ENCODE peak calls at places on chromosomes 5 and 9, in six cellular contexts. K is fibroblast of mammary gland, P is HFF-Myc, Z is HFFc6, I is pancreas, D is MM.1S. B is an unnamed sample.

GRCh38 chr9:38392235-38393127 is at the start of gene ALDH1B1:
- DNase-seq in K (peak), P (peak), Z (peak), I (peak), D (peak), B (peak)

GRCh38 chr9:37156781-37157356 is 36.5 kb downstream of the ZCCHC7 start:
- DNase-seq in K (peak), P (no peak), Z (peak), I (no peak), D (peak), B (no peak)

GRCh38 chr9:29213374-29214161 is 1640.3 kb upstream of the C9orf72 start:
- DNase-seq in K (no peak), P (no peak), Z (no peak), I (peak), D (peak), B (peak)

GRCh38 chr9:81108391-81108790 is 581.0 kb downstream of the TLE1 start:
- DNase-seq in K (no peak), P (no peak), Z (no peak), I (no peak), D (no peak), B (peak)

GRCh38 chr5:74938250-74938649 is 72.1 kb upstream of the FAM169A start:
- DNase-seq in K (peak), P (no peak), Z (peak), I (no peak), D (no peak), B (peak)

GRCh38 chr5:173302546-173303155 is 25.6 kb downstream of the STC2 start:
- DNase-seq in K (peak), P (peak), Z (peak), I (no peak), D (no peak), B (peak)

GRCh38 chr5:136620016-136620419 is 254.7 kb upstream of the TRPC7 start:
- DNase-seq in K (peak), P (peak), Z (peak), I (no peak), D (no peak), B (no peak)

GRCh38 chr9:106913276-106913675 is 50.3 kb downstream of the ZNF462 start:
- DNase-seq in K (no peak), P (no peak), Z (no peak), I (no peak), D (no peak), B (no peak)

DNA sequence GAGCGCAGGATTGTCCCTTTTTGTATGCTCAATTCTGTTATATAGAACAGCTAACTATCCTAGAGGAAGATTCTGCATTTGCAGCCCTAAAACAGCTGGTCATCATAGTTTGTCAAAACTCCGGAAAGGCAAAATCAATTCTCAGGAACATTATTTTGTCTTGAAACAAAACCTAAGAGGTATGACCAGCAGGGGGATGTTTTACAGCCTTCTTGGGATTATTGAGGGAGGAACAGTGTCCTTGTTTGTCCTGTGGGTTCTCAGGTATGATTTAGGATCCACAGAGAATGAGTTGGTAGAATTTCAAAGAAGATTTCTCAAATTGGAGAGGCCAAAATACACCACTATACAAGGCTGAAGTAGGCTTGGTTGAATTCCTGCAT is 136.4 kb downstream of the ZSWIM6 start:
- DNase-seq in K (no peak), P (no peak), Z (no peak), I (no peak), D (no peak), B (no peak)
- TF ChIP-seq CTCF in K (no peak), P (peak), Z (peak), I (no peak), D (no peak), B (peak)

DNA sequence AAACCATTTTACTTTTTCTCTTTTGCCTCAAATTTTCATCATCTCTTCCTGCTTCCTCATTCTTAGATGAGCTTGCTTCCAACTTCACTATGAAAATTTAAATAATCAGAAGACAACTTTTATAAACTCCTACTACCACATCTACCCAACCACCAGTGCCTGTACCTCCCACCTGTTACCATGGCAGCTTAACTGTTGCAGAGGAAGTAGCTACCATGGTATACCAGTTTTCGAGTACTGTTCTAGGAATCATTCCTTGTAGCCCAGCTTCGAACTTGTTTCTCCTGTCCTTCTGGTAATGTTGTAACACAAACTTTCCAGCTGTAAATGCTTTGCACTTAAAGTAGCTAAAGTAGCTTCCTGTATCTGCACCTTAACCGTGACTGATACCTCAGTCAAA is 266.8 kb upstream of the NREP start:
- DNase-seq in K (no peak), P (no peak), Z (no peak), I (no peak), D (no peak), B (no peak)
- TF ChIP-seq CTCF in K (no peak), P (no peak), Z (no peak), I (no peak), D (no peak), B (no peak)

GRCh38 chr9:87964826-87965225 is 9.5 kb downstream of the CDK20 start:
- DNase-seq in K (no peak), P (no peak), Z (no peak), I (no peak), D (no peak), B (no peak)

GRCh38 chr9:87973122-87973521 is 1.2 kb downstream of the CDK20 start:
- DNase-seq in K (no peak), P (no peak), Z (no peak), I (no peak), D (no peak), B (no peak)

GRCh38 chr9:87973791-87974292 is 491 bp downstream of the CDK20 start:
- DNase-seq in K (no peak), P (no peak), Z (no peak), I (no peak), D (no peak), B (peak)

GRCh38 chr9:87968155-87968554 is 6.2 kb downstream of the CDK20 start:
- DNase-seq in K (no peak), P (no peak), Z (no peak), I (no peak), D (no peak), B (no peak)

GRCh38 chr9:87970602-87971001 is 3.7 kb downstream of the CDK20 start:
- DNase-seq in K (no peak), P (no peak), Z (no peak), I (no peak), D (no peak), B (no peak)
- TF ChIP-seq CTCF in K (no peak), P (no peak), Z (no peak), I (no peak), D (no peak), B (no peak)

GRCh38 chr5:77628840-77629552 is 9.5 kb downstream of the OTP start:
- DNase-seq in K (no peak), P (no peak), Z (no peak), I (no peak), D (no peak), B (no peak)

GRCh38 chr5:77629553-77630245 is 8.8 kb downstream of the OTP start:
- DNase-seq in K (no peak), P (no peak), Z (no peak), I (no peak), D (no peak), B (no peak)

GRCh38 chr5:77631166-77631582 is 7.3 kb downstream of the OTP start:
- DNase-seq in K (no peak), P (no peak), Z (no peak), I (no peak), D (peak), B (no peak)

GRCh38 chr5:77632526-77633268 is 5.8 kb downstream of the OTP start:
- DNase-seq in K (no peak), P (no peak), Z (no peak), I (no peak), D (no peak), B (no peak)

DNA sequence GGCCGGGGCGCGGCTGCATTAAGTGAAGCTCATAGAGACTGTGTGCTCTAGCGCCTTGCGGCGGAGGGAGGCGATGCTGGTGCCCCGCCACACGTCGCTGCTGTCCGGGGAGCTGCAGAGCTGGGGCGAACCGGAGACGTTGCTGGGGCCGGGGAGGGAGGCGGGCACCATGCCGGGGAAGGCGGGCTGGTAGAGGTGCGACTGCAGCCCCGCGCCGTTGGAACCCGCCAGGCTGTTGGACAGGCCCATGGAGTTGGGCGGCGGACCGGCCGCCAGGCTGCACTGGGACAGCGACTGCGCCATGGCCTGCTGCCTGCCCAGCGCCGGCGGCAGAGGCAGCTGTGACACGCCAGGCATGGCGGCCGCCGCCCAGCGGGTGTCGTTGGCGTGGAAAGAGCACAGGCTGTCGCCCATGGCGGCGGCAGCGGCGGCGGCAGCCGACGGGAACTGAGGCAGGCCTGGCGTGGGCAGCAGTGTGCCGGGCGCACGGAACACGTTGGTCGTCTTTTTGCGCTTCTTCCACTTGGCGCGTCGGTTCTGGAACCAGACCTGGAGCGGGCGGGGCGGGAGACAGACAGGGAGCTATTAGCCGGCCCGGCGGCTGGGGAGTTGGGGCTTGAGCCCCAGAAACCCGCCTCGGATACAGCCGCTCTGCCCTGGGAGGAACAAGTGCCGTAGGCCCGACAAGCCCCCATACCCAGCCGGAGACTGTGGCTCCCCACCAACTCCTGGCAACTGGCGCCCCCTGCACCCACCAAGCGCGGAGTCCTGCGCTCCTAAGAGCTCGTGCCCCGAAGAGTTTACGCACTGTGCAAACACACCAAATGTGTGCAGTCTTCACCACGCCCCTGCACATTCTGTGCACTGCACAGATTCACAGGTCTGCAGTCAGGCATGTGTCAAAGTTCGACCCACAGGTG is 8.0 kb downstream of the OTP start:
- DNase-seq in K (no peak), P (no peak), Z (no peak), I (peak), D (peak), B (no peak)
- TF ChIP-seq CTCF in K (no peak), P (no peak), Z (no peak), I (no peak), D (peak), B (no peak)

DNA sequence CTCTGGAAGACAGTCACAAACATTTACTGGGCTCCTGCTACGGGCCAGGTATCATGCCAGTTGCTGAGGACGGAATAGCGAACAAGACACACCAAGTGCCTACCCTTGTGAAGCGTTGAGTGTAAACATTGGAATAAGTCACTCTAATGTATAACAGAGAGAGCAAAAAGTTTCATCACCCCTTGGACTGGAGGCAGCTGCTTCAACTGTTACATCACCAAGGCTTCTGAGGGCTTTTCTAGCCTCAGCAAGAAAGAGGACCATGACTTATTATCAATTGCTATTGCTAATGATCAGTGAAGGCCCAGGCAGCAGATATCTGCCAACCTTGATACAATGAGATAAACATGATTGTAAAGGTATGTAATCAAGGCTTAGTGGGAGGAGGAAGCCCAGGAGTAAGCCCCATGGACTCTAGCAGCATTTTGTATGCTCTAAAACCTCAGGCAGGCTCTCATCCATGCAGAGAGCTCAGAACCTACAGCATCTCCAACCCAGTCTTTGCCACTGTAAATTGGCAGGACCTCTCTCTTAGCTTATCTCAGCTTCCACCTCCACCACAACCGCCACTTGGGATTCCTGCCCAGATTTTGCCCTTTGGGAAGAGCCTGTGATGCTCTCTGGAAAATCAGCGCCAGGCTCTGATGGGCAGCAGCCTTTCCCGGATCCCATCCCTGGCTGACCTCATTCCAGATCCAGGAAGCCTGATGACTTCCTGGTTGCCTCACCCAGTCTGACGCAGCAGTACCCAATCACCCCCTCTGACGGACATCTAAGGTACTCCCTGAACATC is 54.5 kb downstream of the ADAM19 start:
- DNase-seq in K (peak), P (no peak), Z (peak), I (no peak), D (no peak), B (no peak)
- TF ChIP-seq CTCF in K (peak), P (no peak), Z (peak), I (no peak), D (no peak), B (no peak)

GRCh38 chr5:129361441-129362025 is 98.6 kb upstream of the ADAMTS19 start:
- DNase-seq in K (peak), P (peak), Z (no peak), I (no peak), D (peak), B (peak)
- TF ChIP-seq CTCF in K (peak), P (peak), Z (peak), I (no peak), D (peak), B (peak)

GRCh38 chr9:14661421-14662059 is 31.7 kb downstream of the ZDHHC21 start:
- DNase-seq in K (peak), P (no peak), Z (no peak), I (no peak), D (peak), B (peak)
- TF ChIP-seq CTCF in K (peak), P (peak), Z (peak), I (peak), D (peak), B (peak)

DNA sequence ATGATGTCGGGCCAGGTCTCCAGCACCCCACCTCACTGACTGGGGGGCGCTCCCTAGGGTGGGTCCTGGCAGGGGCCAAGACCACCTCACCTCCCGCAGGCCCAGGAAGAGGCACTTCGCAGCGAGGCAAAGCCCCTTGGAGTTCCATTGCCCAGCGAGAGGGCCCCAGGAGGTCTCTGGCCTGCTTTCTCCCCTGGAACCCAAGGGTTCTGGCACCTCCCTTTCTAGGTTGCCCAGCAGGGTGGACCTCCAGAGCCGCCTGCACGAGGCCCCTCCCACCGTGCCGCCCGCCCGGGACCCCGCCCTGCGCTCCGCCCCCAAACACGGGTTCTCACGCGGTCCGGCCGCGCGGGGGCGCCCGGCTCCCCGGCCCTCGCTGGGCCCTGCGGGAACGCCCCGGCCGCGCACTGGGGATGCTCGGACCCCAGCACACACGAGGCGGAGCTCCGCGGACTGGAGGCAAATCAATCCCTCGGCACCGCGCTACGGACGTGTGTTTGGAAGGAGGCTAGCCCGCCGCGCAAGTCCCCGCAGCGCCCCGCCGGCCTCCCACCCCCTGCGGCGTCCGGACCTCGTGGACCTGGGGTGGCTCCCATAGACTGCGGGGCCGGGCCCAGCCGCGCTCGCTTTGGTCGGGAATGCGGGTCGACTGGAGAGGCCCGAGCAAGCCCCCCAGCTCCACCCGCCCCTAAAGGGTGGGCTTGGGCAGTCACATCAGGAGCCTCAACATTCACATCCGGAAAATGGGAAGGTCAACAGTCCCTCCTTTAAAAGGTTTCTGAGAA is 99.5 kb upstream of the LMX1B start:
- DNase-seq in K (peak), P (no peak), Z (peak), I (no peak), D (no peak), B (no peak)
- TF ChIP-seq CTCF in K (no peak), P (peak), Z (peak), I (no peak), D (no peak), B (peak)